ENCODE peak calls at places on chromosomes 1 and 21, in four cellular contexts. Y, Z, M and W are unnamed samples.

GRCh38 chr1:112517646-112518045 is 8.9 kb downstream of the WNT2B start:
- DNase-seq in Y (no peak), Z (no peak), M (no peak), W (no peak)

GRCh38 chr1:7672864-7673263 is 98.2 kb upstream of the VAMP3 start:
- DNase-seq in Y (no peak), Z (no peak), M (no peak), W (peak; percentile 50)

GRCh38 chr1:93565496-93566221 is 116.0 kb downstream of the BCAR3 start:
- DNase-seq in Y (no peak), Z (no peak), M (no peak), W (no peak)

GRCh38 chr1:19076841-19077616 is 120.6 kb upstream of the IFFO2 start:
- DNase-seq in Y (no peak), Z (no peak), M (no peak), W (no peak)

GRCh38 chr21:33554236-33554981 is 11.6 kb downstream of the SON start:
- DNase-seq in Y (no peak), Z (no peak), M (no peak), W (no peak)

GRCh38 chr1:210681158-210681557 is 352.5 kb downstream of the HHAT start:
- DNase-seq in Y (no peak), Z (no peak), M (no peak), W (no peak)

GRCh38 chr1:61782771-61783170 is 40.5 kb downstream of the PATJ start:
- DNase-seq in Y (no peak), Z (no peak), M (peak; percentile 70), W (no peak)

GRCh38 chr1:12065872-12066271 is 2.8 kb downstream of the TNFRSF8 start:
- DNase-seq in Y (no peak), Z (no peak), M (no peak), W (no peak)

GRCh38 chr1:39540504-39541031 is 36.0 kb downstream of the PABPC4 start:
- DNase-seq in Y (peak; percentile 76), Z (no peak), M (no peak), W (no peak)

GRCh38 chr1:1858382-1859086 is 32.4 kb downstream of the GNB1 start:
- DNase-seq in Y (peak; percentile 69), Z (peak; percentile 74), M (no peak), W (peak; percentile 91)

GRCh38 chr21:46161800-46162592 is 6.6 kb upstream of the FTCD start:
- DNase-seq in Y (no peak), Z (no peak), M (no peak), W (no peak)

GRCh38 chr1:170871868-170872267 is 63.5 kb upstream of the MROH9 start:
- DNase-seq in Y (no peak), Z (no peak), M (no peak), W (no peak)

GRCh38 chr1:97834903-97835302 is 85.9 kb downstream of the DPYD start:
- DNase-seq in Y (no peak), Z (no peak), M (no peak), W (no peak)

GRCh38 chr1:218658899-218659298 is 313.8 kb downstream of the TGFB2 start:
- DNase-seq in Y (no peak), Z (no peak), M (no peak), W (no peak)

GRCh38 chr1:209761021-209761635 is 5.3 kb downstream of the TRAF3IP3 start:
- DNase-seq in Y (no peak), Z (no peak), M (no peak), W (no peak)

GRCh38 chr1:150808134-150808533 is at the start of gene CTSK:
- DNase-seq in Y (no peak), Z (no peak), M (no peak), W (no peak)

GRCh38 chr1:187689137-187689536 is 860.4 kb downstream of the PLA2G4A start:
- DNase-seq in Y (no peak), Z (no peak), M (no peak), W (no peak)

GRCh38 chr1:234617986-234618725 is 8.2 kb upstream of the IRF2BP2 start:
- DNase-seq in Y (no peak), Z (no peak), M (no peak), W (no peak)

GRCh38 chr1:191634801-191635520 is 523.3 kb upstream of the RGS18 start:
- DNase-seq in Y (no peak), Z (no peak), M (no peak), W (no peak)

GRCh38 chr1:247089616-247090375 is 11.2 kb upstream of the ZNF670 start:
- DNase-seq in Y (no peak), Z (no peak), M (no peak), W (no peak)

GRCh38 chr1:26530898-26531598 is 1.5 kb downstream of the RPS6KA1 start:
- DNase-seq in Y (no peak), Z (peak; percentile 63), M (no peak), W (peak; percentile 90)

GRCh38 chr1:55445416-55445815 is 230.3 kb upstream of the USP24 start:
- DNase-seq in Y (no peak), Z (no peak), M (no peak), W (no peak)

GRCh38 chr21:31410763-31411278 is 66.8 kb upstream of the TIAM1 start:
- DNase-seq in Y (no peak), Z (no peak), M (peak; percentile 5), W (no peak)

GRCh38 chr1:82455342-82455741 is 654.6 kb downstream of the ADGRL2 start:
- DNase-seq in Y (no peak), Z (no peak), M (no peak), W (no peak)

GRCh38 chr1:175744833-175745232 is 1.4 kb upstream of the TNR start:
- DNase-seq in Y (no peak), Z (no peak), M (no peak), W (no peak)

GRCh38 chr1:151340870-151341754 is 5.9 kb downstream of the RFX5 start:
- DNase-seq in Y (peak; percentile 69), Z (peak; percentile 87), M (peak; percentile 37), W (peak; percentile 86)

GRCh38 chr1:3735683-3736070 is 16.6 kb upstream of the CCDC27 start:
- DNase-seq in Y (no peak), Z (no peak), M (no peak), W (no peak)

GRCh38 chr1:6484826-6485139 is 6.7 kb downstream of the PLEKHG5 start:
- DNase-seq in Y (no peak), Z (no peak), M (no peak), W (no peak)

GRCh38 chr1:156033011-156033410 is 12.3 kb upstream of the SSR2 start:
- DNase-seq in Y (no peak), Z (no peak), M (no peak), W (no peak)